ENCODE peak calls at places on chromosomes 11 and 22, in seven cellular contexts. I, K, B, N, P, V and A are unnamed samples.

GRCh38 chr11:96219981-96220623 is 122.9 kb downstream of the MAML2 start:
- DNase-seq in P (no peak), I (peak; percentile 62), K (no peak), N (no peak), V (no peak), B (no peak), A (no peak)

GRCh38 chr11:94567181-94567670 is at the start of gene PIWIL4:
- DNase-seq in B (no peak), P (no peak), N (no peak), I (no peak), V (no peak), K (no peak), A (no peak)

GRCh38 chr22:24230911-24231656 is 13.8 kb downstream of the GGT5 start:
- DNase-seq in K (peak; percentile 65), V (no peak), N (peak; percentile 62), I (no peak), P (peak; percentile 64), B (peak; percentile 58), A (peak; percentile 58)

GRCh38 chr11:132278801-132279574 is 908.6 kb downstream of the NTM start:
- DNase-seq in N (no peak), B (no peak), P (no peak), I (peak; percentile 72), K (no peak), V (peak; percentile 12), A (peak; percentile 0)

GRCh38 chr11:74084796-74085541 is 76.1 kb upstream of the UCP3 start:
- DNase-seq in V (no peak), K (no peak), I (peak; percentile 52), N (no peak), P (no peak), B (no peak), A (peak; percentile 33)

GRCh38 chr11:133479209-133479608 is 53.1 kb downstream of the OPCML start:
- DNase-seq in V (no peak), K (no peak), I (no peak), B (no peak), N (no peak), P (no peak), A (no peak)

GRCh38 chr22:17479129-17479528 is 84.2 kb upstream of the SLC25A18 start:
- DNase-seq in K (no peak), B (no peak), V (no peak), I (no peak), P (no peak), N (no peak), A (no peak)

GRCh38 chr11:124274000-124274399 is 17.8 kb downstream of the OR8G5 start:
- DNase-seq in V (no peak), I (no peak), B (no peak), N (no peak), P (no peak), K (no peak), A (no peak)

GRCh38 chr11:8717876-8718753 is 35.5 kb downstream of the RPL27A start:
- DNase-seq in B (peak; percentile 24), I (peak; percentile 97), N (peak; percentile 68), K (peak; percentile 92), P (peak; percentile 85), V (no peak), A (no peak)

GRCh38 chr11:117610901-117611300 is 186.1 kb downstream of the DSCAML1 start:
- DNase-seq in V (no peak), N (no peak), K (peak; percentile 35), B (no peak), I (no peak), P (no peak), A (no peak)

GRCh38 chr11:8872017-8872416 is 39.0 kb upstream of the AKIP1 start:
- DNase-seq in I (no peak), B (no peak), K (no peak), N (no peak), P (no peak), V (no peak), A (no peak)

GRCh38 chr11:97290444-97291041 is 900.7 kb downstream of the JRKL start:
- DNase-seq in V (no peak), I (no peak), K (no peak), B (no peak), P (no peak), N (no peak), A (no peak)

GRCh38 chr11:121383726-121384125 is 68.4 kb upstream of the SORL1 start:
- DNase-seq in P (no peak), B (no peak), N (no peak), I (peak; percentile 4), V (no peak), K (no peak), A (no peak)

GRCh38 chr11:121389651-121390050 is 62.5 kb upstream of the SORL1 start:
- DNase-seq in N (no peak), B (no peak), I (no peak), K (no peak), P (no peak), V (no peak), A (no peak)

DNA sequence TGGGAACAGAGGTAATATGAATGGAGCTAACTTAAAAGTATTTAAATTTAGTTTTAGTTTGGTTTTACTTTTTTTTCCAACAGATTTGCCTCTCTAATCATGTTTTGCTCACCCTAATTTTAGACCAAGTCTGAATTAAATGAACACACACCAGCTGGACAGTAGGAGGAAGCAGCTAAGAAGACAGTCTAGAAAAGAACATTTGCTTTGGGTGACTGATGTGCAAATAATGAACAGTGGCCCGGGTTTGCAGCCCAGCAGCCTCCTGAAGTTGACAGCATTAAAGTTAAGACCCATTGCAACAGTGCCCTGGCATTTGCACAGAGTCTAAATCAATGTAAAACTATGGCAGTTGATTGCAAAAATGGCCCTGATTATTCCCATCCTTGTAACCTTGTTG is 66.4 kb upstream of the SORL1 start:
- DNase-seq in I (no peak), B (no peak), V (no peak), N (no peak), P (no peak), K (no peak), A (no peak)
- TF ChIP-seq POLR2A in I (no peak), B (no peak), V (no peak), N (no peak), P (no peak), K (no peak), A (no peak)

GRCh38 chr11:66744485-66745355 is 15.7 kb upstream of the SPTBN2 start:
- DNase-seq in I (peak; percentile 45), K (peak; percentile 89), N (peak; percentile 92), B (peak; percentile 91), V (peak; percentile 62), P (peak; percentile 89), A (peak; percentile 93)
- TF ChIP-seq POLR2A in I (no peak), K (no peak), N (peak; percentile 71), B (peak; percentile 72), V (no peak), P (no peak), A (peak; percentile 81)

DNA sequence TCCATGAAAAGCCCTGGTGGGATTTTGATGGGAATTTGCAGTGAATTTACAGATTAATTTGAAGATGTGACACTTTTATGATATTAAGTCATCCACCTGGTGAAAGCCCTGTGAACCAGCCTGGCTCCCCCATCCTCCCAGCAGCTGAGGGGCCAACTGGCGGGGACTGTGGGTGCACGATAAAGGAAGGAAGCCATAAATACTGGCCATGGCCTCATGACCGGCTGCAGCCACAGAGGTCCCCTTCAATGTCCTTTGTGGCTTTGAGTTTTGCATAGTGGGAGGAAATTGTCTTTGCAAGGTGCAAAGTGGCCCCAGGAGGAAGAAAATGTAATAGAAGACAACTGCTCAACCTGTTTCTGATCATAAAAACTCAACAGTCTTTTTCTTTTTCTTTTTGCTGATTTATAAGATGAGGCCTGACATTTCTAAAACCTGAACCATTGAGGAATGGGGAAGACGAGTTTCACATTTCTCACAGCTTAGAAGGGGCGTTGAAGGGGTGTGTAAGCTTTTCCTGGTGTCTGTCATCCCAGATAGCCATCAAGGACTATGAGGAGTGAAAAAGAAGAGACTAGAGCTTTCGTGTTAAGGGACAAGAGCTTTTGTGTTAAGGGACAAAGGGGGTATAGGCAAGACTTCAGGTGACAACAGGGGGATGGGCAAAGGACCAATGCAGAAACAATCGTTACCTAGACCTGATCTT is 6.3 kb upstream of the NDUFV1 start:
- DNase-seq in I (no peak), V (no peak), P (no peak), N (no peak), K (no peak), B (peak; percentile 47), A (no peak)
- TF ChIP-seq POLR2A in I (no peak), V (no peak), P (no peak), N (no peak), K (no peak), B (no peak), A (no peak)

DNA sequence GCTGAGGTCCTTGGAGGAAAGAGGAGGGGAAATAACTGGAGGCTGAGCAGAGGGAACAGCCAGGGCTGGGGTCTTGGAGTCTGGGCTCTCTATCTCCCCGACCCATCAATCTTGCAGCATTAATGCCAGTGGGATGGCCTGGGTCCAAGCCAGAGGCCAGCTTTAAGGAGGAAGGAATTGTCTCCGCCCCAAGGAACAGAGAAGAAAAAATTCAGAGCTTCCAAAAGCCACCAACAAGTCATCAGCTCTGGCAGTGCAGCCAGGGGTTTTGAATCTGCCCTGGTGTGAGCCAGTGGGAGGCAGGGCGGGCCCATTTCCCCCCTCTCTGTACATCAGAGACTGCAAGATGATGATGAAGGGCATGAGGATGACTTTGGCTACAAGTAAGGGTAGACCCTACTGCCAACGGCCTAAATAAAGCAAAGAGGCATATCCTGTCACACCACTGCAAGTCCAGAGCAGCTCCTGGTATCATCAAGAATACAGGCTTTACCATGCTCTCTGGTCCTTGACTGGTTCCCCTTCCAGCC is 34.5 kb downstream of the LRRC32 start:
- DNase-seq in I (no peak), N (no peak), B (no peak), P (no peak), V (no peak), K (peak; percentile 21), A (no peak)
- TF ChIP-seq POLR2A in I (no peak), N (no peak), B (no peak), P (no peak), V (no peak), K (no peak), A (no peak)

GRCh38 chr11:200224-201003 is 6.8 kb downstream of the BET1L start:
- DNase-seq in V (no peak), P (no peak), B (peak; percentile 4), K (no peak), I (no peak), N (no peak), A (no peak)
- TF ChIP-seq POLR2A in V (no peak), P (no peak), B (no peak), K (no peak), I (no peak), N (no peak), A (no peak)